ENCODE peak calls at places on chromosomes 7 and 10, in seven cellular contexts. One of them, this sample, is unnamed. For H3K4me1, the result is how much of the 10 kb centered on the place peaks cover.

GRCh38 chr7:151348970-151349369 is 7.4 kb downstream of the NUB1 start:
- DNase-seq in sigmoid colon: no peak
- DNase-seq in naive thymus-derived CD4-positive, alpha-beta T cell: no peak
- DNase-seq in heart left ventricle: no peak
- DNase-seq in effector memory CD4-positive, alpha-beta T cell: no peak
- DNase-seq in fibroblast of lung: no peak
- DNase-seq in adrenal gland: no peak
- DNase-seq in this sample: no peak

GRCh38 chr10:51937313-51937712 is 237.9 kb upstream of the CSTF2T start:
- DNase-seq in adrenal gland: no peak
- DNase-seq in heart left ventricle: no peak
- DNase-seq in sigmoid colon: no peak
- DNase-seq in effector memory CD4-positive, alpha-beta T cell: no peak
- DNase-seq in fibroblast of lung: peak
- DNase-seq in naive thymus-derived CD4-positive, alpha-beta T cell: no peak
- DNase-seq in this sample: no peak

GRCh38 chr10:107418411-107418810 is 253.9 kb upstream of the SORCS1 start:
- DNase-seq in heart left ventricle: no peak
- DNase-seq in adrenal gland: no peak
- DNase-seq in naive thymus-derived CD4-positive, alpha-beta T cell: no peak
- DNase-seq in fibroblast of lung: no peak
- DNase-seq in sigmoid colon: no peak
- DNase-seq in effector memory CD4-positive, alpha-beta T cell: no peak
- DNase-seq in this sample: no peak

GRCh38 chr7:114085592-114086490 is 167.0 kb upstream of the PPP1R3A start:
- DNase-seq in adrenal gland: peak
- DNase-seq in heart left ventricle: peak
- DNase-seq in sigmoid colon: peak
- DNase-seq in naive thymus-derived CD4-positive, alpha-beta T cell: no peak
- DNase-seq in effector memory CD4-positive, alpha-beta T cell: no peak
- DNase-seq in fibroblast of lung: peak
- DNase-seq in this sample: peak

GRCh38 chr7:56083150-56083785 is 9.5 kb downstream of the PHKG1 start:
- DNase-seq in sigmoid colon: peak
- DNase-seq in adrenal gland: peak
- DNase-seq in fibroblast of lung: no peak
- DNase-seq in naive thymus-derived CD4-positive, alpha-beta T cell: no peak
- DNase-seq in heart left ventricle: peak
- DNase-seq in effector memory CD4-positive, alpha-beta T cell: no peak
- DNase-seq in this sample: peak

GRCh38 chr10:91635401-91636400 is 2.8 kb upstream of the PPP1R3C start:
- DNase-seq in sigmoid colon: peak
- DNase-seq in naive thymus-derived CD4-positive, alpha-beta T cell: peak
- DNase-seq in effector memory CD4-positive, alpha-beta T cell: peak
- DNase-seq in adrenal gland: peak
- DNase-seq in heart left ventricle: peak
- DNase-seq in fibroblast of lung: peak
- DNase-seq in this sample: no peak

GRCh38 chr7:19519443-19519977 is 189.3 kb downstream of the POLR1F start:
- DNase-seq in heart left ventricle: no peak
- DNase-seq in sigmoid colon: no peak
- DNase-seq in effector memory CD4-positive, alpha-beta T cell: no peak
- DNase-seq in adrenal gland: no peak
- DNase-seq in naive thymus-derived CD4-positive, alpha-beta T cell: no peak
- DNase-seq in fibroblast of lung: peak
- DNase-seq in this sample: no peak

GRCh38 chr10:63603709-63604445 is 82.7 kb downstream of the REEP3 start:
- DNase-seq in naive thymus-derived CD4-positive, alpha-beta T cell: no peak
- DNase-seq in effector memory CD4-positive, alpha-beta T cell: no peak
- DNase-seq in fibroblast of lung: peak
- DNase-seq in sigmoid colon: no peak
- DNase-seq in adrenal gland: no peak
- DNase-seq in heart left ventricle: no peak
- DNase-seq in this sample: no peak

GRCh38 chr7:129773328-129773731 is 161.8 kb downstream of the NRF1 start:
- DNase-seq in naive thymus-derived CD4-positive, alpha-beta T cell: no peak
- DNase-seq in sigmoid colon: no peak
- DNase-seq in effector memory CD4-positive, alpha-beta T cell: no peak
- DNase-seq in heart left ventricle: no peak
- DNase-seq in fibroblast of lung: no peak
- DNase-seq in adrenal gland: no peak
- DNase-seq in this sample: peak

GRCh38 chr7:27183682-27184341 is 1.2 kb downstream of the HOXA11 start:
- DNase-seq in sigmoid colon: peak
- DNase-seq in heart left ventricle: no peak
- DNase-seq in fibroblast of lung: no peak
- DNase-seq in effector memory CD4-positive, alpha-beta T cell: no peak
- DNase-seq in adrenal gland: peak
- DNase-seq in naive thymus-derived CD4-positive, alpha-beta T cell: no peak
- DNase-seq in this sample: peak

GRCh38 chr10:73865459-73866442 is 8.6 kb downstream of the CAMK2G start:
- DNase-seq in effector memory CD4-positive, alpha-beta T cell: peak
- DNase-seq in heart left ventricle: peak
- DNase-seq in sigmoid colon: peak
- DNase-seq in naive thymus-derived CD4-positive, alpha-beta T cell: peak
- DNase-seq in fibroblast of lung: no peak
- DNase-seq in adrenal gland: no peak
- DNase-seq in this sample: peak

GRCh38 chr10:12638103-12638502 is 288.8 kb downstream of the CAMK1D start:
- DNase-seq in adrenal gland: no peak
- DNase-seq in heart left ventricle: no peak
- DNase-seq in effector memory CD4-positive, alpha-beta T cell: no peak
- DNase-seq in sigmoid colon: no peak
- DNase-seq in naive thymus-derived CD4-positive, alpha-beta T cell: peak
- DNase-seq in fibroblast of lung: peak
- DNase-seq in this sample: no peak

GRCh38 chr10:45454859-45455258 is 80.8 kb downstream of the ALOX5 start:
- DNase-seq in naive thymus-derived CD4-positive, alpha-beta T cell: no peak
- DNase-seq in adrenal gland: no peak
- DNase-seq in fibroblast of lung: no peak
- DNase-seq in effector memory CD4-positive, alpha-beta T cell: no peak
- DNase-seq in heart left ventricle: no peak
- DNase-seq in sigmoid colon: no peak
- DNase-seq in this sample: no peak

GRCh38 chr10:35888400-35888799 is 246.3 kb upstream of the FZD8 start:
- DNase-seq in effector memory CD4-positive, alpha-beta T cell: no peak
- DNase-seq in heart left ventricle: no peak
- DNase-seq in naive thymus-derived CD4-positive, alpha-beta T cell: no peak
- DNase-seq in sigmoid colon: no peak
- DNase-seq in fibroblast of lung: no peak
- DNase-seq in adrenal gland: no peak
- DNase-seq in this sample: no peak

GRCh38 chr10:61774031-61774430 is 111.3 kb downstream of the CABCOCO1 start:
- DNase-seq in adrenal gland: no peak
- DNase-seq in fibroblast of lung: no peak
- DNase-seq in effector memory CD4-positive, alpha-beta T cell: no peak
- DNase-seq in heart left ventricle: no peak
- DNase-seq in naive thymus-derived CD4-positive, alpha-beta T cell: no peak
- DNase-seq in sigmoid colon: no peak
- DNase-seq in this sample: no peak

DNA sequence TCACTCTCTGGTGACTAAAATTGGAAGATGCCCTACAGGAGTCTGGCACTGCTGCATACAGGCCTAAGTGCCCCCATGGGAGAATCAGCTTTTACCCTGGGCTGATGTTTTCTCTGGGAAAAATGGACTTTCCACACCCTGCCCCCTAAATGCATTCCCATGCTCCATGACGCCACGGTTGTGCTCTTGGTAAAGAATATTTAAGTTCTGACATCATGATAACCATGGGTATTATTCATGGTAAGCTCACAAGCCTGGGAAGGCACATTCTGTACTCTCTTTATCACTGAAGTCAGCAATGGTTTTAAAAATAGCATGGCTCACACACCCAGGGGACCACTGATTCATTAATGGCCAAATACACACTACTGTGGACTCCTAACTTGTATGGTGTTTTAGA is 43.4 kb downstream of the HIPK2 start:
- DNase-seq in fibroblast of lung: peak
- DNase-seq in sigmoid colon: no peak
- DNase-seq in naive thymus-derived CD4-positive, alpha-beta T cell: no peak
- DNase-seq in heart left ventricle: peak
- DNase-seq in effector memory CD4-positive, alpha-beta T cell: no peak
- DNase-seq in adrenal gland: peak
- DNase-seq in this sample: no peak
- H3K4me1 ChIP-seq in fibroblast of lung: under half
- H3K4me1 ChIP-seq in sigmoid colon: half or more
- H3K4me1 ChIP-seq in naive thymus-derived CD4-positive, alpha-beta T cell: under half
- H3K4me1 ChIP-seq in heart left ventricle: half or more
- H3K4me1 ChIP-seq in effector memory CD4-positive, alpha-beta T cell: under half
- H3K4me1 ChIP-seq in adrenal gland: half or more
- H3K4me1 ChIP-seq in this sample: under half

DNA sequence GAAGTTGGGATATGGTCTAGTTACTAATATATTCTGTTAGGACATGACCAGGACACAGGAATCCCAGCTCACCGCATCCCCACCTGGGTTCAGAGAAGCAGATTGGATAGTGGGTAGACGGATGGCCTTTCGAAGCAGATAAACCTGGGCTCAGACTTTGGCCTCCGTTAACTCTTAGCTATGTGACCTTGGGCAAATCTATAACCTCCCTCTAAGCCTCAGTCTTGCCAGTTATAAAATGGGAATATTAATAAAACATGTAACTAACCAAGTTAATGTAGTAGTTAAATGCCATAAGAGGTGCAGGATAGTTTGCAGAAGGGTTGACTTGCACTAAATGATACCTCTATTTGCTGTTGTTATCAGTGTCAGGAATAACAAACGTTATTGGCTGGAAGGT is 127.6 kb upstream of the JCAD start:
- DNase-seq in adrenal gland: no peak
- DNase-seq in heart left ventricle: no peak
- DNase-seq in effector memory CD4-positive, alpha-beta T cell: no peak
- DNase-seq in fibroblast of lung: no peak
- DNase-seq in naive thymus-derived CD4-positive, alpha-beta T cell: no peak
- DNase-seq in sigmoid colon: no peak
- DNase-seq in this sample: no peak
- H3K4me3 ChIP-seq in adrenal gland: no peak
- H3K4me3 ChIP-seq in heart left ventricle: no peak
- H3K4me3 ChIP-seq in effector memory CD4-positive, alpha-beta T cell: no peak
- H3K4me3 ChIP-seq in fibroblast of lung: no peak
- H3K4me3 ChIP-seq in naive thymus-derived CD4-positive, alpha-beta T cell: no peak
- H3K4me3 ChIP-seq in sigmoid colon: peak
- H3K4me3 ChIP-seq in this sample: peak

GRCh38 chr7:131865911-131866310 is 309.5 kb upstream of the PODXL start:
- DNase-seq in naive thymus-derived CD4-positive, alpha-beta T cell: no peak
- DNase-seq in effector memory CD4-positive, alpha-beta T cell: no peak
- DNase-seq in adrenal gland: no peak
- DNase-seq in fibroblast of lung: no peak
- DNase-seq in sigmoid colon: no peak
- DNase-seq in heart left ventricle: no peak
- DNase-seq in this sample: no peak

GRCh38 chr7:131859162-131859821 is 302.9 kb upstream of the PODXL start:
- DNase-seq in effector memory CD4-positive, alpha-beta T cell: no peak
- DNase-seq in naive thymus-derived CD4-positive, alpha-beta T cell: peak
- DNase-seq in adrenal gland: peak
- DNase-seq in fibroblast of lung: peak
- DNase-seq in heart left ventricle: peak
- DNase-seq in sigmoid colon: peak
- DNase-seq in this sample: no peak

GRCh38 chr7:131867461-131867860 is 311.0 kb upstream of the PODXL start:
- DNase-seq in heart left ventricle: no peak
- DNase-seq in naive thymus-derived CD4-positive, alpha-beta T cell: no peak
- DNase-seq in sigmoid colon: no peak
- DNase-seq in fibroblast of lung: no peak
- DNase-seq in adrenal gland: no peak
- DNase-seq in effector memory CD4-positive, alpha-beta T cell: no peak
- DNase-seq in this sample: no peak

DNA sequence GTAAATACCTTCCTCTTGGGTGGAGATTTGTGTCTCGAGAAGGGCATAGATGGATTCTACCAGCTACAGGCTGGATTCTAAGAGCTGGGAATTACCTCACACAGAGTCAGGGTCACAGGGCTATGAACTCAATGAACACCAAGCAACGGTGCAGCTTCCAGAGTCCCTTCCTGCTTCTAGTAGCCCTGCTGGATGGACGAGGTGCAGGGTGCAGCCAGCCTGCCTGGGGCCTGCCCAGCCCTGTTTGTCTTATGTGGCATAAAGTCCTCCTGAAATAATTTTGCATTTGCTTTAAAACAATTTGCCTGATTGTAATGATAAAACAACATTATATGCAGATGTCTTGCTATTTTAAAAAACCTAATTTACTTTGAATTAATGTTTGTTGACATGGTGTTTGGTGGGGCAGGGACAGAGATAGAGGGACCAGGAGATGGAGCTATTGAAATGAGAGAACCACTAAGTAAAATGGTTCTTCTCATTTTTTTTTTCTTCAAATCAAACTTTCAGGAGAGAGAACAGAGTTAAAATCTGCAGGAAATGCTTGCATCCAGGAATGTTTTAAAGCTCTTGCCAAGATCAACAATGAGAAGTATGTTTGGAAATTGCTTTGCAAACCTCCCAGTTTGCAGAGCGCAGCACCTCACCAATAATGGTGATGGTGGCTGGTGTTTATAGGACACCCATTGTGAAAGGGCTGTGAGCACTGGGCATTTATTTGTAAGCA is 305.4 kb upstream of the PODXL start:
- DNase-seq in fibroblast of lung: peak
- DNase-seq in adrenal gland: no peak
- DNase-seq in heart left ventricle: no peak
- DNase-seq in effector memory CD4-positive, alpha-beta T cell: no peak
- DNase-seq in sigmoid colon: no peak
- DNase-seq in naive thymus-derived CD4-positive, alpha-beta T cell: no peak
- DNase-seq in this sample: no peak
- H3K27ac ChIP-seq in fibroblast of lung: no peak
- H3K27ac ChIP-seq in adrenal gland: no peak
- H3K27ac ChIP-seq in heart left ventricle: no peak
- H3K27ac ChIP-seq in effector memory CD4-positive, alpha-beta T cell: no peak
- H3K27ac ChIP-seq in sigmoid colon: no peak
- H3K27ac ChIP-seq in naive thymus-derived CD4-positive, alpha-beta T cell: no peak
- H3K27ac ChIP-seq in this sample: no peak

GRCh38 chr7:45007571-45008328 is 7.7 kb downstream of the CCM2 start:
- DNase-seq in effector memory CD4-positive, alpha-beta T cell: no peak
- DNase-seq in heart left ventricle: no peak
- DNase-seq in adrenal gland: no peak
- DNase-seq in sigmoid colon: peak
- DNase-seq in naive thymus-derived CD4-positive, alpha-beta T cell: no peak
- DNase-seq in fibroblast of lung: no peak
- DNase-seq in this sample: peak
- H3K4me1 ChIP-seq in effector memory CD4-positive, alpha-beta T cell: under half
- H3K4me1 ChIP-seq in heart left ventricle: under half
- H3K4me1 ChIP-seq in adrenal gland: under half
- H3K4me1 ChIP-seq in sigmoid colon: under half
- H3K4me1 ChIP-seq in naive thymus-derived CD4-positive, alpha-beta T cell: under half
- H3K4me1 ChIP-seq in fibroblast of lung: under half
- H3K4me1 ChIP-seq in this sample: under half